ENCODE peak calls at places on chromosome 7, in ten cellular contexts. T is caudate nucleus; J is naive thymus-derived CD4-positive, alpha-beta T cell; B is endothelial cell of umbilical vein; X is breast epithelium; L is ovary; U is endodermal cell; Y is RWPE1; W is CD4-positive, alpha-beta T cell; G is dorsolateral prefrontal cortex. Z is an unnamed sample.

GRCh38 chr7:82624337-82624736 is 180.8 kb upstream of the CACNA2D1 start:
- DNase-seq in J (no peak), X (no peak), G (no peak), W (no peak), Y (no peak), T (no peak), U (no peak), B (no peak), L (no peak), Z (no peak)

GRCh38 chr7:53811555-53812079 is 730.6 kb upstream of the VSTM2A start:
- DNase-seq in T (no peak), W (no peak), U (no peak), L (no peak), G (no peak), Y (no peak), B (no peak), X (no peak), J (no peak), Z (no peak)

GRCh38 chr7:51949726-51950644 is 633.4 kb upstream of the COBL start:
- DNase-seq in G (no peak), W (no peak), Y (no peak), B (no peak), X (no peak), L (no peak), T (no peak), U (peak), J (no peak), Z (no peak)

GRCh38 chr7:22348379-22348778 is 8.6 kb downstream of the RAPGEF5 start:
- DNase-seq in B (peak), G (no peak), L (no peak), J (no peak), X (no peak), U (no peak), Y (no peak), T (no peak), W (no peak), Z (no peak)

GRCh38 chr7:29146888-29147609 is 712 bp upstream of the CPVL start:
- DNase-seq in W (no peak), G (no peak), Y (peak), X (no peak), J (no peak), T (no peak), L (peak), B (no peak), U (peak), Z (peak)

GRCh38 chr7:99975782-99976521 is at the start of gene AZGP1:
- DNase-seq in G (peak), L (no peak), X (peak), Y (peak), J (no peak), B (no peak), T (no peak), U (no peak), W (no peak), Z (peak)

GRCh38 chr7:5294169-5294987 is 11.6 kb downstream of the SLC29A4 start:
- DNase-seq in G (no peak), B (no peak), W (no peak), L (no peak), Y (no peak), X (no peak), T (no peak), J (no peak), U (no peak), Z (peak)

GRCh38 chr7:26078437-26079362 is 73.3 kb upstream of the NFE2L3 start:
- DNase-seq in T (peak), W (peak), B (peak), Y (peak), U (peak), J (peak), X (peak), G (peak), L (peak), Z (peak)

GRCh38 chr7:68216046-68216445 is 1219.4 kb downstream of the TYW1 start:
- DNase-seq in J (no peak), W (no peak), X (no peak), B (no peak), G (no peak), Y (no peak), T (no peak), U (no peak), L (no peak), Z (peak)

GRCh38 chr7:141785711-141786552 is 4.1 kb upstream of the TAS2R5 start:
- DNase-seq in T (no peak), W (no peak), U (peak), L (no peak), X (no peak), Y (peak), J (peak), B (peak), G (no peak), Z (peak)

GRCh38 chr7:22728416-22729029 is 1.5 kb downstream of the IL6 start:
- DNase-seq in G (no peak), Y (peak), X (no peak), W (no peak), L (no peak), B (peak), J (peak), U (peak), T (no peak), Z (peak)

GRCh38 chr7:144454-144826 is 47.9 kb upstream of the FAM20C start:
- DNase-seq in X (peak), J (no peak), W (no peak), T (no peak), L (peak), B (no peak), G (no peak), Y (no peak), U (no peak), Z (no peak)

GRCh38 chr7:100641860-100642533 is 645 bp upstream of the TFR2 start:
- DNase-seq in U (no peak), W (no peak), J (no peak), B (no peak), Y (no peak), L (no peak), G (no peak), T (no peak), X (no peak), Z (no peak)

GRCh38 chr7:109763611-109764010 is 1193.9 kb downstream of the DNAJB9 start:
- DNase-seq in T (no peak), L (no peak), W (no peak), U (no peak), G (no peak), X (no peak), J (no peak), Y (no peak), B (no peak), Z (no peak)

GRCh38 chr7:157493017-157493416 is 156.2 kb downstream of the DNAJB6 start:
- DNase-seq in W (no peak), U (peak), X (no peak), T (no peak), L (no peak), G (no peak), Y (no peak), B (no peak), J (no peak), Z (no peak)

GRCh38 chr7:824106-824505 is 8.2 kb upstream of the SUN1 start:
- DNase-seq in W (no peak), L (peak), J (no peak), G (no peak), Y (no peak), U (no peak), X (no peak), T (no peak), B (no peak), Z (no peak)

GRCh38 chr7:32694182-32694581 is 197.4 kb downstream of the KBTBD2 start:
- DNase-seq in Y (no peak), X (no peak), J (no peak), L (no peak), W (no peak), T (no peak), G (no peak), B (no peak), U (no peak), Z (no peak)
- H3K27ac ChIP-seq in Y (no peak), X (no peak), J (no peak), L (no peak), W (no peak), T (no peak), G (no peak), B (no peak), U (no peak), Z (no peak)

DNA sequence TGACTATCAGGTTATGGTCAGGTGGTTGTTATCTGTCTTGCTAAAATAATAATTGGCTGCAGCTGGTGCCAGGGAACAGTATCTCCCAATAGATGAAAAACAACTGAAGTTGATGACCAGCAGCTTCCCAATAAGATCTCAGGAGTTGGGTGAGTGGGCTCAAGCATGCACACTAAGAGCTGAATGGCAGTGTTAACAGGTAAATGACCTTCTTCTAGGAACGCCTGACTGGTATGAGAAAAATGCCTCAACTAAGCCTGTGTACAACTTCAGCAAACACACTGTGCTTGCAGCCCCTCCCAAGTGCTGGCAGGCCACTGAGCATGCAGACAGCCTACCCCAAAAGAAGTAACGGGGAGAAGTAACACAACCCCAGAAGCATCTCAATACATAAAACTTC is 636.9 kb downstream of the ACTR3B start:
- DNase-seq in L (no peak), U (no peak), T (no peak), Y (no peak), G (no peak), X (no peak), J (no peak), W (no peak), B (no peak), Z (no peak)
- H3K27ac ChIP-seq in L (no peak), U (no peak), T (no peak), Y (no peak), G (no peak), X (no peak), J (no peak), W (no peak), B (no peak), Z (no peak)

GRCh38 chr7:66950763-66951162 is 29.7 kb downstream of the TMEM248 start:
- DNase-seq in L (no peak), B (peak), U (no peak), G (peak), Y (no peak), W (no peak), X (no peak), J (no peak), T (peak), Z (peak)
- H3K27ac ChIP-seq in L (no peak), B (peak), U (no peak), G (peak), Y (peak), W (no peak), X (no peak), J (no peak), T (peak), Z (no peak)

GRCh38 chr7:47778153-47778661 is 170.1 kb downstream of the PKD1L1 start:
- DNase-seq in B (no peak), W (no peak), T (no peak), L (no peak), Y (no peak), X (no peak), J (no peak), U (no peak), G (no peak), Z (no peak)
- H3K27ac ChIP-seq in B (no peak), W (no peak), T (no peak), L (no peak), Y (no peak), X (no peak), J (no peak), U (no peak), G (no peak), Z (no peak)

GRCh38 chr7:17178562-17178961 is 119.9 kb upstream of the AHR start:
- DNase-seq in T (no peak), B (no peak), G (no peak), W (no peak), U (no peak), Y (no peak), X (no peak), J (no peak), L (no peak), Z (no peak)
- H3K27ac ChIP-seq in T (no peak), B (no peak), G (no peak), W (no peak), U (no peak), Y (no peak), X (no peak), J (no peak), L (no peak), Z (no peak)

GRCh38 chr7:150956395-150957118 is 21.6 kb downstream of the KCNH2 start:
- DNase-seq in Y (no peak), B (no peak), G (no peak), T (no peak), W (no peak), X (no peak), U (no peak), L (no peak), J (no peak), Z (no peak)
- H3K27ac ChIP-seq in Y (no peak), B (no peak), G (no peak), T (no peak), W (no peak), X (no peak), U (no peak), L (no peak), J (no peak), Z (peak)

DNA sequence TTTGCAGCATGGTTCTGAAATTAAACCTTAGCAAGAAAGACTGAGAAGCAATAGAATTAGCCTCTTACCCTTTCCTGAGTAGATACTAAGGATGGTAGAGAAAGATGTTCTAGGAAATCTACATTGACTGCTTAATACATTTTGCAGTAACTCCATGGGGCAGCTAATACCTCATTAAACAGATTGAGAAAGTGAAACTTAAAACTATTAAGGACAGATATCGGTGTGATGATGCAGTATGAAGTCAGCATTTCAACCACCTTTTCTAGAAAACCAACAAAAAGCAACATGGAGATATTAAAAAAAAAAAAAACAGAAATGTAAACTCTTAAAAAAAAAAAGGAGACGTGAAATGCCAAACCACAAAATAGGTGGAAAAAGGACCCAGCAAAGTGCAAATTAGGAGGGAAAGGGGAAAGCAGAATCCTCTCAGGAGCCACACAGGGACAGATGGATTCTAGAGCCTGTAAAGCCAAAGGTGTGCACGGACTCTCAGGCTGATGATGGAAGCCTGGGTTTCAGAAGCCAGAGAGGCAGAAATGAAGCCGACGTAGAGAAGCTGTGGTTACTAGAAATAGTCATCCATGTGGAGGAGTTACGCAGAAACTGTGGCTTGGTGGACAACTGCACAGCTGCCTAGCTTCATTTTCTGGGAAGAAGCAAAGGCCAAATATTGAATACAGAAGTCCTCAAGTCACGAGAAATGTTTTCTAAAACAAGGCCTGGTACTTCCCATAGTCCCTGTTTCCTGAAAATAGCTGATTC is 38.1 kb upstream of the GPR141 start:
- DNase-seq in B (no peak), G (no peak), J (no peak), Y (no peak), T (no peak), W (no peak), L (no peak), U (no peak), X (no peak), Z (no peak)
- H3K27ac ChIP-seq in B (no peak), G (no peak), J (no peak), Y (no peak), T (no peak), W (no peak), L (no peak), U (no peak), X (no peak), Z (no peak)

DNA sequence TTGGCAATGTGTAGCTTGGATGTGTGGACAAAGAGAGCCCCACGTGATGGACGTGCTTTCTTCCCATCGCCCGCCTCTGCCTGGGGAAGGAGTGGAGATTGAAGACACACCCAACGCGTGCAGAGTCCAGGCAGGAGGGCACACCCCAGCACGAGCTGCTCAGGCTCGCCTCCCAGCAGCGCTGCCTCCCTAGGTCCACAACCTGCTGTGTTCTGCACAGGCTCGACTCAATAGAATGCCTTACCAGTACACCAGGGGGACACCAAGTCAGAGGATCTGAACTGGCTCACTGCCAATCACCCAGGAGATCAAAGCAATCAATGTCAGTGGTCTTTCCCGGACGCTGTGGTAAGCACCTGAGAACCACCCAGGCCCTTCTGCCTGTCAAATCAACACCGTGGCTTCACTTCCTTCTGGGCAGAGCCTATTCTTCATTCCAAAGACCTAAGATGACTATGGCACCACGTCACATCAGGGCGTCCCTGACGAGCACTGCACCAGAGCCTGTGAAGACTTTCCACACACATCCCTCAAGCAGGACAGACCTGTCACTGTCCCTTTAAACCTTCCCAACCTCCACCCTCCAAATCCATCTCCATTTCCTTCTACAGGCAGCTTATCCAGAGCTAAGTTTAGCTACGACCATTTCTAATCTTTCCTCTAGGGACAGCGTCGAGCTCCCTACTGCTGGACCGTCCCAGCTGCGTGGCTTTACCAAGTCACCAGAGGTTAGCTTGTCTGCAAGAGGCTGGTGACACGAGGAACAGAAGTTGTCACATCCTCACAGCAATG is 72.3 kb downstream of the AMZ1 start:
- DNase-seq in Y (peak), B (peak), U (peak), G (no peak), X (no peak), T (no peak), J (no peak), L (peak), W (no peak), Z (peak)
- H3K27ac ChIP-seq in Y (peak), B (no peak), U (peak), G (peak), X (peak), T (peak), J (no peak), L (peak), W (no peak), Z (peak)

GRCh38 chr7:30864146-30864545 is 47.5 kb upstream of the AQP1 start:
- DNase-seq in L (no peak), U (no peak), B (no peak), X (no peak), W (no peak), J (no peak), Y (no peak), G (no peak), T (no peak), Z (no peak)

GRCh38 chr7:30865077-30865476 is 46.6 kb upstream of the AQP1 start:
- DNase-seq in T (no peak), X (no peak), U (no peak), J (no peak), W (no peak), B (no peak), Y (no peak), L (no peak), G (no peak), Z (no peak)

GRCh38 chr7:30861612-30862011 is 50.0 kb upstream of the AQP1 start:
- DNase-seq in L (no peak), G (no peak), W (no peak), B (no peak), Y (no peak), X (no peak), J (no peak), U (no peak), T (no peak), Z (no peak)

GRCh38 chr7:30863694-30864011 is 48.0 kb upstream of the AQP1 start:
- DNase-seq in L (no peak), G (no peak), X (no peak), U (no peak), T (no peak), J (no peak), Y (no peak), B (peak), W (no peak), Z (no peak)

GRCh38 chr7:30862987-30863693 is 48.5 kb upstream of the AQP1 start:
- DNase-seq in B (no peak), T (no peak), G (no peak), L (no peak), U (no peak), X (no peak), W (no peak), J (no peak), Y (no peak), Z (no peak)
- H3K27ac ChIP-seq in B (no peak), T (no peak), G (no peak), L (no peak), U (no peak), X (peak), W (no peak), J (no peak), Y (no peak), Z (no peak)

Z was measured in cardiac muscle cell.